ENCODE peak calls at places on chromosomes 3 and 15, in six cellular contexts. One of them, this sample, is unnamed.

GRCh38 chr3:105688821-105689220 is 180.0 kb downstream of the CBLB start:
- DNase-seq in neuronal stem cell: no peak
- DNase-seq in H1: no peak
- DNase-seq in trophoblast cell: no peak
- DNase-seq in H9: no peak
- DNase-seq in IMR-90: no peak
- DNase-seq in this sample: no peak

GRCh38 chr3:34676431-34676830 is 878.0 kb downstream of the PDCD6IP start:
- DNase-seq in H1: no peak
- DNase-seq in H9: no peak
- DNase-seq in IMR-90: no peak
- DNase-seq in trophoblast cell: peak
- DNase-seq in neuronal stem cell: no peak
- DNase-seq in this sample: no peak

GRCh38 chr3:170751083-170751893 is 118.7 kb downstream of the RPL22L1 start:
- DNase-seq in H9: no peak
- DNase-seq in trophoblast cell: no peak
- DNase-seq in neuronal stem cell: no peak
- DNase-seq in H1: no peak
- DNase-seq in IMR-90: peak
- DNase-seq in this sample: peak

GRCh38 chr3:38992117-38992779 is 59.5 kb downstream of the SCN11A start:
- DNase-seq in H9: no peak
- DNase-seq in H1: no peak
- DNase-seq in IMR-90: peak
- DNase-seq in neuronal stem cell: no peak
- DNase-seq in trophoblast cell: peak
- DNase-seq in this sample: peak

GRCh38 chr3:39870706-39871105 is 61.3 kb downstream of the MYRIP start:
- DNase-seq in neuronal stem cell: no peak
- DNase-seq in trophoblast cell: peak
- DNase-seq in H1: no peak
- DNase-seq in IMR-90: no peak
- DNase-seq in H9: no peak
- DNase-seq in this sample: peak

GRCh38 chr3:11001020-11001657 is 8.6 kb downstream of the SLC6A1 start:
- DNase-seq in neuronal stem cell: peak
- DNase-seq in H9: no peak
- DNase-seq in IMR-90: no peak
- DNase-seq in trophoblast cell: peak
- DNase-seq in H1: no peak
- DNase-seq in this sample: no peak

GRCh38 chr3:8301977-8302589 is 199.5 kb upstream of the LMCD1 start:
- DNase-seq in IMR-90: peak
- DNase-seq in H1: no peak
- DNase-seq in trophoblast cell: peak
- DNase-seq in neuronal stem cell: peak
- DNase-seq in H9: no peak
- DNase-seq in this sample: peak

GRCh38 chr3:14238936-14239335 is 60.3 kb downstream of the LSM3 start:
- DNase-seq in trophoblast cell: no peak
- DNase-seq in H9: no peak
- DNase-seq in H1: no peak
- DNase-seq in IMR-90: no peak
- DNase-seq in neuronal stem cell: no peak
- DNase-seq in this sample: no peak

GRCh38 chr3:179027326-179027900 is 44.2 kb downstream of the ZMAT3 start:
- DNase-seq in IMR-90: peak
- DNase-seq in neuronal stem cell: no peak
- DNase-seq in H9: no peak
- DNase-seq in trophoblast cell: no peak
- DNase-seq in H1: no peak
- DNase-seq in this sample: peak

GRCh38 chr3:29514912-29515311 is 234.0 kb downstream of the RBMS3 start:
- DNase-seq in trophoblast cell: peak
- DNase-seq in neuronal stem cell: no peak
- DNase-seq in IMR-90: no peak
- DNase-seq in H9: no peak
- DNase-seq in H1: no peak
- DNase-seq in this sample: peak

GRCh38 chr3:48015451-48016182 is 599 bp downstream of the MAP4 start:
- DNase-seq in H9: no peak
- DNase-seq in trophoblast cell: no peak
- DNase-seq in H1: no peak
- DNase-seq in IMR-90: peak
- DNase-seq in neuronal stem cell: no peak
- DNase-seq in this sample: no peak

GRCh38 chr15:42986693-42987342 is 66.2 kb upstream of the TTBK2 start:
- DNase-seq in H9: no peak
- DNase-seq in trophoblast cell: no peak
- DNase-seq in H1: no peak
- DNase-seq in IMR-90: no peak
- DNase-seq in neuronal stem cell: no peak
- DNase-seq in this sample: no peak

GRCh38 chr3:106438916-106439315 is 570.1 kb upstream of the CBLB start:
- DNase-seq in IMR-90: no peak
- DNase-seq in H9: no peak
- DNase-seq in H1: no peak
- DNase-seq in trophoblast cell: no peak
- DNase-seq in neuronal stem cell: no peak
- DNase-seq in this sample: no peak

GRCh38 chr3:182508896-182509295 is 284.4 kb upstream of the ATP11B start:
- DNase-seq in H9: no peak
- DNase-seq in IMR-90: no peak
- DNase-seq in H1: no peak
- DNase-seq in trophoblast cell: no peak
- DNase-seq in neuronal stem cell: no peak
- DNase-seq in this sample: no peak

GRCh38 chr3:5349343-5349742 is 161.8 kb downstream of the EDEM1 start:
- DNase-seq in H1: no peak
- DNase-seq in neuronal stem cell: no peak
- DNase-seq in IMR-90: no peak
- DNase-seq in H9: no peak
- DNase-seq in trophoblast cell: no peak
- DNase-seq in this sample: peak

GRCh38 chr3:96449803-96450202 is 364.6 kb upstream of the EPHA6 start:
- DNase-seq in neuronal stem cell: peak
- DNase-seq in IMR-90: no peak
- DNase-seq in H9: peak
- DNase-seq in H1: no peak
- DNase-seq in trophoblast cell: no peak
- DNase-seq in this sample: peak

GRCh38 chr3:14907043-14907966 is 40.1 kb upstream of the NR2C2 start:
- DNase-seq in IMR-90: no peak
- DNase-seq in trophoblast cell: no peak
- DNase-seq in H1: no peak
- DNase-seq in neuronal stem cell: no peak
- DNase-seq in H9: no peak
- DNase-seq in this sample: no peak

GRCh38 chr3:129343643-129344360 is 65.1 kb downstream of the HMCES start:
- DNase-seq in trophoblast cell: peak
- DNase-seq in IMR-90: no peak
- DNase-seq in H1: no peak
- DNase-seq in neuronal stem cell: peak
- DNase-seq in H9: peak
- DNase-seq in this sample: peak

GRCh38 chr15:56492786-56493555 is 28.0 kb upstream of the MNS1 start:
- DNase-seq in IMR-90: no peak
- DNase-seq in neuronal stem cell: no peak
- DNase-seq in H1: no peak
- DNase-seq in trophoblast cell: no peak
- DNase-seq in H9: no peak
- DNase-seq in this sample: no peak

GRCh38 chr15:40108061-40108854 is 421 bp downstream of the BMF start:
- DNase-seq in trophoblast cell: peak
- DNase-seq in H1: no peak
- DNase-seq in neuronal stem cell: no peak
- DNase-seq in IMR-90: peak
- DNase-seq in H9: no peak
- DNase-seq in this sample: peak

GRCh38 chr3:94162700-94163099 is 99.8 kb downstream of the NSUN3 start:
- DNase-seq in H9: no peak
- DNase-seq in H1: no peak
- DNase-seq in trophoblast cell: peak
- DNase-seq in IMR-90: peak
- DNase-seq in neuronal stem cell: no peak
- DNase-seq in this sample: peak

GRCh38 chr15:88647362-88648105 is 8.7 kb downstream of the ISG20 start:
- DNase-seq in trophoblast cell: no peak
- DNase-seq in H1: no peak
- DNase-seq in neuronal stem cell: no peak
- DNase-seq in IMR-90: no peak
- DNase-seq in H9: peak
- DNase-seq in this sample: no peak

GRCh38 chr15:72302955-72303354 is 17.0 kb downstream of the CELF6 start:
- DNase-seq in neuronal stem cell: no peak
- DNase-seq in H1: no peak
- DNase-seq in H9: no peak
- DNase-seq in IMR-90: no peak
- DNase-seq in trophoblast cell: no peak
- DNase-seq in this sample: no peak

GRCh38 chr15:62868507-62868906 is 174.0 kb upstream of the TPM1 start:
- DNase-seq in neuronal stem cell: no peak
- DNase-seq in H9: no peak
- DNase-seq in trophoblast cell: no peak
- DNase-seq in IMR-90: no peak
- DNase-seq in H1: no peak
- DNase-seq in this sample: no peak
- H2AK5ac ChIP-seq in neuronal stem cell: no peak
- H2AK5ac ChIP-seq in H9: no peak
- H2AK5ac ChIP-seq in trophoblast cell: peak
- H2AK5ac ChIP-seq in IMR-90: no peak
- H2AK5ac ChIP-seq in H1: no peak
- H2AK5ac ChIP-seq in this sample: no peak

GRCh38 chr15:27767918-27768640 is 331.0 kb downstream of the OCA2 start:
- DNase-seq in trophoblast cell: no peak
- DNase-seq in H1: no peak
- DNase-seq in H9: peak
- DNase-seq in IMR-90: no peak
- DNase-seq in neuronal stem cell: no peak
- DNase-seq in this sample: no peak

GRCh38 chr15:27763514-27763913 is 335.6 kb downstream of the OCA2 start:
- DNase-seq in neuronal stem cell: no peak
- DNase-seq in H1: no peak
- DNase-seq in IMR-90: no peak
- DNase-seq in H9: no peak
- DNase-seq in trophoblast cell: no peak
- DNase-seq in this sample: no peak

GRCh38 chr15:27757050-27757449 is 342.1 kb downstream of the OCA2 start:
- DNase-seq in IMR-90: no peak
- DNase-seq in H9: no peak
- DNase-seq in H1: no peak
- DNase-seq in trophoblast cell: no peak
- DNase-seq in neuronal stem cell: no peak
- DNase-seq in this sample: no peak

GRCh38 chr15:27764339-27764738 is 334.8 kb downstream of the OCA2 start:
- DNase-seq in H9: no peak
- DNase-seq in H1: no peak
- DNase-seq in trophoblast cell: no peak
- DNase-seq in IMR-90: no peak
- DNase-seq in neuronal stem cell: no peak
- DNase-seq in this sample: peak

DNA sequence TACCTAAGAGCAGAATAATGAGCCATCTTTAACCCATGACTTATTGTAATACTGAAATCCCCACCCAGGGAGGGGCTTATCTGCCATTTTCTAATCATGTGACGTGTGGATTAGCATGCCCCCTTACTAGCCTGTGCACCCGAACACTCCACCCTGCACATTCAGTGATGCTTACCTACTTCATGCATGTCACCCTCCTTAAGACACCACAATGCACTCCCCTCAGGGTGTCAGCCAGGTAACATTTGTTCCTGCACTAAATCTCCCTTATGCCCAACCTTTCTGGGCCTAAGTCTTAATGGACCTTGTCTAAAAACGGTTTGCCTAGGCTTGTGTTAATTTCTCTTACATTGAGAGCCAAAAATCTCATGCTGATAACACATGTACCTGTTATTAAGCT is 336.6 kb downstream of the OCA2 start:
- DNase-seq in trophoblast cell: no peak
- DNase-seq in H1: no peak
- DNase-seq in H9: no peak
- DNase-seq in neuronal stem cell: no peak
- DNase-seq in IMR-90: no peak
- DNase-seq in this sample: no peak
- H2AK5ac ChIP-seq in trophoblast cell: no peak
- H2AK5ac ChIP-seq in H1: peak
- H2AK5ac ChIP-seq in H9: no peak
- H2AK5ac ChIP-seq in neuronal stem cell: no peak
- H2AK5ac ChIP-seq in IMR-90: no peak
- H2AK5ac ChIP-seq in this sample: no peak

GRCh38 chr3:101846709-101847108 is 2.6 kb upstream of the NFKBIZ start:
- DNase-seq in trophoblast cell: peak
- DNase-seq in H1: no peak
- DNase-seq in neuronal stem cell: no peak
- DNase-seq in H9: no peak
- DNase-seq in IMR-90: no peak
- DNase-seq in this sample: no peak

GRCh38 chr3:101842245-101842934 is 6.9 kb upstream of the NFKBIZ start:
- DNase-seq in neuronal stem cell: peak
- DNase-seq in H9: peak
- DNase-seq in IMR-90: no peak
- DNase-seq in H1: peak
- DNase-seq in trophoblast cell: no peak
- DNase-seq in this sample: peak

GRCh38 chr3:101840066-101840465 is 9.2 kb upstream of the NFKBIZ start:
- DNase-seq in IMR-90: no peak
- DNase-seq in trophoblast cell: no peak
- DNase-seq in H1: no peak
- DNase-seq in neuronal stem cell: no peak
- DNase-seq in H9: no peak
- DNase-seq in this sample: no peak

GRCh38 chr3:101845405-101845804 is 3.9 kb upstream of the NFKBIZ start:
- DNase-seq in H9: no peak
- DNase-seq in trophoblast cell: no peak
- DNase-seq in H1: no peak
- DNase-seq in IMR-90: no peak
- DNase-seq in neuronal stem cell: no peak
- DNase-seq in this sample: no peak

GRCh38 chr3:101842935-101843330 is 6.4 kb upstream of the NFKBIZ start:
- DNase-seq in trophoblast cell: no peak
- DNase-seq in H9: no peak
- DNase-seq in neuronal stem cell: no peak
- DNase-seq in IMR-90: no peak
- DNase-seq in H1: no peak
- DNase-seq in this sample: no peak
- H2AK5ac ChIP-seq in trophoblast cell: no peak
- H2AK5ac ChIP-seq in H9: peak
- H2AK5ac ChIP-seq in neuronal stem cell: no peak
- H2AK5ac ChIP-seq in IMR-90: no peak
- H2AK5ac ChIP-seq in H1: peak
- H2AK5ac ChIP-seq in this sample: no peak

DNA sequence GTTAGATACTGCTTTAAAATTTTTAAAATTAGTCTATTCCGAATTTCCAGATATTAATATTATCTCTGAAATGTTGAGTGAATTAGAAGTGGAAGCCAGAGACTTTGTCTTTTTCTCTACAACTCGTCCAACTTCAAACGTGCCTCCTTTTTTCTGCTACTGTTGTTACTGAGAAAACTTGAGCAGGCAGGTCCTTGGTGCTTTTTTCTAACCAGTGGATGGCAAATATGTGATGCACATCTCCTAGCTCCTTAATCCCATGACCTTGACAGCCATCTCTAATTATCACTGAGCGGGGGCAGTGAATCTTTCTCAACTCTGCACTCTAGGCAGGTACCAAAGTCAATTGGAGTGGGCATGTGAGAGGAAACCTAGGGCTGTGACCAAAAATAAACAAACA is 50.7 kb downstream of the FNDC3B start:
- DNase-seq in neuronal stem cell: no peak
- DNase-seq in H1: no peak
- DNase-seq in H9: no peak
- DNase-seq in IMR-90: no peak
- DNase-seq in trophoblast cell: no peak
- DNase-seq in this sample: no peak
- H2AK5ac ChIP-seq in neuronal stem cell: no peak
- H2AK5ac ChIP-seq in H1: no peak
- H2AK5ac ChIP-seq in H9: no peak
- H2AK5ac ChIP-seq in IMR-90: no peak
- H2AK5ac ChIP-seq in trophoblast cell: no peak
- H2AK5ac ChIP-seq in this sample: no peak